ENCODE peak calls at places on chromosomes 2 and 18, in four cellular contexts. E, B, W and K are unnamed samples.

GRCh38 chr2:163370169-163370886 is 365.5 kb downstream of the FIGN start:
- DNase-seq in E (no peak), B (no peak), W (no peak), K (peak; percentile 52)

GRCh38 chr2:69617744-69618143 is 25.8 kb downstream of the AAK1 start:
- DNase-seq in W (no peak), B (no peak), E (no peak), K (no peak)

GRCh38 chr2:219497495-219498279 is 1.0 kb upstream of the GMPPA start:
- DNase-seq in W (peak; percentile 88), B (peak; percentile 53), E (peak; percentile 89), K (peak; percentile 55)

GRCh38 chr2:196268538-196269338 is 97.4 kb upstream of the STK17B start:
- DNase-seq in E (peak; percentile 81), B (no peak), W (no peak), K (peak; percentile 34)

GRCh38 chr18:9757851-9758587 is 49.9 kb downstream of the RAB31 start:
- DNase-seq in W (no peak), B (no peak), E (no peak), K (peak; percentile 80)

GRCh38 chr2:79453918-79454317 is 58.9 kb upstream of the CTNNA2 start:
- DNase-seq in B (no peak), W (no peak), E (peak; percentile 0), K (no peak)

GRCh38 chr2:23606968-23607367 is 222.0 kb downstream of the KLHL29 start:
- DNase-seq in W (no peak), E (no peak), B (no peak), K (peak; percentile 77)

GRCh38 chr2:172096661-172097547 is 5.8 kb downstream of the DLX2 start:
- DNase-seq in E (peak; percentile 93), B (no peak), W (no peak), K (peak; percentile 46)

GRCh38 chr2:147006724-147007123 is 838.1 kb upstream of the ACVR2A start:
- DNase-seq in W (no peak), E (no peak), B (no peak), K (no peak)

GRCh38 chr2:99572798-99573197 is 83.0 kb upstream of the REV1 start:
- DNase-seq in W (no peak), B (no peak), E (no peak), K (no peak)

GRCh38 chr2:109353806-109354745 is 225.1 kb downstream of the SH3RF3 start:
- DNase-seq in E (no peak), W (no peak), B (no peak), K (no peak)

GRCh38 chr2:9897331-9897737 is 54.1 kb downstream of the TAF1B start:
- DNase-seq in B (peak; percentile 22), W (peak; percentile 55), E (peak; percentile 95), K (peak; percentile 93)

GRCh38 chr18:10805587-10806088 is 279.8 kb downstream of the NAPG start:
- DNase-seq in B (no peak), W (no peak), E (no peak), K (no peak)

GRCh38 chr2:68849579-68850030 is 21.6 kb downstream of the BMP10 start:
- DNase-seq in B (no peak), W (no peak), E (no peak), K (no peak)

GRCh38 chr18:57819671-57820460 is 16.8 kb upstream of the ATP8B1 start:
- DNase-seq in W (peak; percentile 86), B (no peak), E (peak; percentile 61), K (peak; percentile 92)

GRCh38 chr2:23524261-23524706 is 139.3 kb downstream of the KLHL29 start:
- DNase-seq in W (no peak), E (peak; percentile 83), B (no peak), K (peak; percentile 61)

GRCh38 chr2:17813742-17814458 is 2.4 kb upstream of the MSGN1 start:
- DNase-seq in B (no peak), W (peak; percentile 69), E (no peak), K (no peak)

GRCh38 chr18:58900015-58900649 is 35.5 kb downstream of the ZNF532 start:
- DNase-seq in E (no peak), W (peak; percentile 71), B (no peak), K (no peak)

GRCh38 chr2:70469435-70469834 is 84.2 kb downstream of the TGFA start:
- DNase-seq in B (no peak), W (no peak), E (no peak), K (no peak)

GRCh38 chr2:71069376-71069775 is 928 bp downstream of the NAGK start:
- DNase-seq in B (no peak), E (peak; percentile 32), W (no peak), K (no peak)

GRCh38 chr2:238942941-238943715 is 95.2 kb downstream of the TWIST2 start:
- DNase-seq in E (peak; percentile 45), B (no peak), W (no peak), K (no peak)

GRCh38 chr2:239979243-239980023 is 45.7 kb downstream of the NDUFA10 start:
- DNase-seq in E (no peak), B (peak; percentile 73), W (no peak), K (no peak)

GRCh38 chr2:185628985-185629384 is 109.6 kb upstream of the FSIP2 start:
- DNase-seq in W (no peak), B (no peak), E (no peak), K (no peak)

GRCh38 chr18:21897811-21898210 is 157.2 kb downstream of the MIB1 start:
- DNase-seq in W (peak; percentile 47), E (peak; percentile 79), B (no peak), K (peak; percentile 33)